ENCODE peak calls at places on chromosomes 6 and 20, in seven cellular contexts. One of them, this sample, is unnamed.

GRCh38 chr6:42727084-42727601 is 4.7 kb upstream of the PRPH2 start:
- DNase-seq in GM23338: peak
- DNase-seq in neural progenitor cell: no peak
- DNase-seq in AG04450: no peak
- DNase-seq in psoas muscle: peak
- DNase-seq in foreskin fibroblast: no peak
- DNase-seq in fibroblast of the aortic adventitia: no peak
- DNase-seq in this sample: no peak

GRCh38 chr20:23435675-23436539 is 3.6 kb upstream of the CSTL1 start:
- DNase-seq in GM23338: no peak
- DNase-seq in neural progenitor cell: no peak
- DNase-seq in AG04450: no peak
- DNase-seq in psoas muscle: no peak
- DNase-seq in foreskin fibroblast: no peak
- DNase-seq in fibroblast of the aortic adventitia: no peak
- DNase-seq in this sample: peak

GRCh38 chr20:18436847-18437246 is 30.0 kb downstream of the DZANK1 start:
- DNase-seq in GM23338: no peak
- DNase-seq in neural progenitor cell: no peak
- DNase-seq in AG04450: no peak
- DNase-seq in psoas muscle: no peak
- DNase-seq in foreskin fibroblast: no peak
- DNase-seq in fibroblast of the aortic adventitia: no peak
- DNase-seq in this sample: no peak

GRCh38 chr6:72553531-72554202 is 68.2 kb upstream of the KCNQ5 start:
- DNase-seq in GM23338: peak
- DNase-seq in neural progenitor cell: no peak
- DNase-seq in AG04450: peak
- DNase-seq in psoas muscle: no peak
- DNase-seq in foreskin fibroblast: peak
- DNase-seq in fibroblast of the aortic adventitia: peak
- DNase-seq in this sample: peak

GRCh38 chr20:460707-461106 is 1.6 kb downstream of the TBC1D20 start:
- DNase-seq in GM23338: no peak
- DNase-seq in neural progenitor cell: no peak
- DNase-seq in AG04450: no peak
- DNase-seq in psoas muscle: no peak
- DNase-seq in foreskin fibroblast: peak
- DNase-seq in fibroblast of the aortic adventitia: peak
- DNase-seq in this sample: peak

GRCh38 chr6:141316236-141316635 is 816.5 kb upstream of the GJE1 start:
- DNase-seq in GM23338: no peak
- DNase-seq in neural progenitor cell: no peak
- DNase-seq in AG04450: no peak
- DNase-seq in psoas muscle: no peak
- DNase-seq in foreskin fibroblast: no peak
- DNase-seq in fibroblast of the aortic adventitia: no peak
- DNase-seq in this sample: no peak

GRCh38 chr6:33416386-33417126 is 1.4 kb downstream of the CUTA start:
- DNase-seq in GM23338: no peak
- DNase-seq in neural progenitor cell: no peak
- DNase-seq in AG04450: no peak
- DNase-seq in psoas muscle: no peak
- DNase-seq in foreskin fibroblast: no peak
- DNase-seq in fibroblast of the aortic adventitia: no peak
- DNase-seq in this sample: no peak

GRCh38 chr6:2448826-2449571 is 203.6 kb upstream of the GMDS start:
- DNase-seq in GM23338: peak
- DNase-seq in neural progenitor cell: peak
- DNase-seq in AG04450: peak
- DNase-seq in psoas muscle: no peak
- DNase-seq in foreskin fibroblast: peak
- DNase-seq in fibroblast of the aortic adventitia: peak
- DNase-seq in this sample: peak

GRCh38 chr20:9200620-9201019 is 131.7 kb downstream of the PLCB4 start:
- DNase-seq in GM23338: no peak
- DNase-seq in neural progenitor cell: no peak
- DNase-seq in AG04450: no peak
- DNase-seq in psoas muscle: no peak
- DNase-seq in foreskin fibroblast: peak
- DNase-seq in fibroblast of the aortic adventitia: peak
- DNase-seq in this sample: peak

GRCh38 chr20:57867181-57867803 is 157.5 kb upstream of the PMEPA1 start:
- DNase-seq in GM23338: no peak
- DNase-seq in neural progenitor cell: no peak
- DNase-seq in AG04450: no peak
- DNase-seq in psoas muscle: no peak
- DNase-seq in foreskin fibroblast: no peak
- DNase-seq in fibroblast of the aortic adventitia: no peak
- DNase-seq in this sample: no peak

GRCh38 chr20:51612896-51613295 is 70.4 kb upstream of the NFATC2 start:
- DNase-seq in GM23338: no peak
- DNase-seq in neural progenitor cell: no peak
- DNase-seq in AG04450: no peak
- DNase-seq in psoas muscle: no peak
- DNase-seq in foreskin fibroblast: no peak
- DNase-seq in fibroblast of the aortic adventitia: no peak
- DNase-seq in this sample: no peak

GRCh38 chr6:70310063-70310694 is 7.3 kb upstream of the COL9A1 start:
- DNase-seq in GM23338: peak
- DNase-seq in neural progenitor cell: peak
- DNase-seq in AG04450: no peak
- DNase-seq in psoas muscle: no peak
- DNase-seq in foreskin fibroblast: peak
- DNase-seq in fibroblast of the aortic adventitia: peak
- DNase-seq in this sample: peak

GRCh38 chr6:64050586-64050985 is 415.0 kb downstream of the PHF3 start:
- DNase-seq in GM23338: no peak
- DNase-seq in neural progenitor cell: no peak
- DNase-seq in AG04450: no peak
- DNase-seq in psoas muscle: no peak
- DNase-seq in foreskin fibroblast: no peak
- DNase-seq in fibroblast of the aortic adventitia: no peak
- DNase-seq in this sample: no peak

GRCh38 chr6:147970970-147971369 is 371.7 kb upstream of the SASH1 start:
- DNase-seq in GM23338: peak
- DNase-seq in neural progenitor cell: peak
- DNase-seq in AG04450: no peak
- DNase-seq in psoas muscle: no peak
- DNase-seq in foreskin fibroblast: no peak
- DNase-seq in fibroblast of the aortic adventitia: no peak
- DNase-seq in this sample: peak

GRCh38 chr6:109076421-109076820 is 18.2 kb downstream of the SESN1 start:
- DNase-seq in GM23338: no peak
- DNase-seq in neural progenitor cell: no peak
- DNase-seq in AG04450: no peak
- DNase-seq in psoas muscle: no peak
- DNase-seq in foreskin fibroblast: peak
- DNase-seq in fibroblast of the aortic adventitia: no peak
- DNase-seq in this sample: no peak

DNA sequence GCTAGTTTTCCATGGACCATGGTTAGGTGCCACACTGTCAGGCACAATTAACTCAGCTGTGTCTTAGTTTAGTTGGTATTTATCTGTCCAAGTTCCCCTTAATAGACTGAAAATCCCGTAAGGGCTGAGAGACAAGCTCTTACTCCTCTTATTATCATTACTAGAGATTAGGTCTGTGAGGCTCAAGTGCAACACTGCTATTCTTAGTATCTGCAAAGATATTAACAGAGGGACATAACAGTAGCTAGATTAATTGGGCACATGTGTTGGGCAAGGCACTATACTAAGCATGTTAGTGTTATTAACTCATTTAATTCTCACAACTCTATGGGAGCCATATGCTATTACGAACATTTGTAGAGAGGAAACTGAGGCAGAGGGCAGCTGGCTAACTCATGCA is 137.3 kb downstream of the VEGFA start:
- DNase-seq in GM23338: no peak
- DNase-seq in neural progenitor cell: no peak
- DNase-seq in AG04450: no peak
- DNase-seq in psoas muscle: no peak
- DNase-seq in foreskin fibroblast: no peak
- DNase-seq in fibroblast of the aortic adventitia: no peak
- DNase-seq in this sample: no peak
- H3K4me3 ChIP-seq in GM23338: no peak
- H3K4me3 ChIP-seq in neural progenitor cell: no peak
- H3K4me3 ChIP-seq in AG04450: no peak
- H3K4me3 ChIP-seq in psoas muscle: no peak
- H3K4me3 ChIP-seq in foreskin fibroblast: no peak
- H3K4me3 ChIP-seq in fibroblast of the aortic adventitia: no peak
- H3K4me3 ChIP-seq in this sample: no peak

DNA sequence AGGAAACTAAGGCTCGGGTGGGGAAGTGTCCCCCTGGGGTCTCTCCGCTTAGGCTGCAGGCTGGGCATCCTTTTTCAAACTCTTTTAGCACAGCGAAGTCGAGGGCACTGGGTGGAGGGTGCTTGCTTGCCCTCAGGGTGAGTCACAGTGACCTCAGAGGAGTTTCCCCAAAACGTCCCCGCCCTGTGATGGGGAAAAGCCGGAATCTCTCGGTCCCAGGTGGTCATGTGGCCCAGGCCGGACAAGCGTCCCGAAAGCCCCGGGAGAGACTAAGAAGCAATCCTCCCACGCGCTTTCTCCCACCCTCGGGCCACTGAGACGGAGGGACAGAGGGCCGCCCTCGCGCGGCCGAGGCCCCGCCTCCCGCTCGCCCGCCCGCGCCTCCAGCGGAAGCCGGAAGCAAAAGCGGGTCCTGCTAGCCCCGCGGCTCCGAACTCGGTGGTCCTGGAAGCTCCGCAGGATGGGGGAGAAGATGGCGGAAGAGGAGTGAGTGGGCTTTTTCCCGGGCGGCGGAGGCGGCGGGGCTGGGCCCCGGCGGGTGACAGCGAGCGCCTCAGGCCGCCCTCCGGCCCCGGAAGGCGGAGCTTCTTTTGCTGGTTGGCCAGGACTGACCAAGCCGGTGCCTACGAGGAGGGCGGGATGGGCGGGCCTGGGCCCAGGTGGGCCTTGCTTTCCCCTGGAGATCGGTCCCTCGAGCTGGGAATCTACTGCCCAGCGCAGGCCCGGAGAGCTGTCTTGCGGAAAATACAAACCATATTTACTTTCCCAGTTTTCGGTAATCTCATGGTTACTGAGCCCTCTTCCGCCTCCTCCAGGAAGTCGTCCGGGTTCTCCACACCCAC is at the start of gene SLC9A8:
- DNase-seq in GM23338: peak
- DNase-seq in neural progenitor cell: peak
- DNase-seq in AG04450: no peak
- DNase-seq in psoas muscle: peak
- DNase-seq in foreskin fibroblast: peak
- DNase-seq in fibroblast of the aortic adventitia: peak
- DNase-seq in this sample: peak
- TF ChIP-seq CTCF in GM23338: no peak
- TF ChIP-seq CTCF in neural progenitor cell: peak
- TF ChIP-seq CTCF in AG04450: peak
- TF ChIP-seq CTCF in psoas muscle: peak
- TF ChIP-seq CTCF in foreskin fibroblast: peak
- TF ChIP-seq CTCF in fibroblast of the aortic adventitia: peak
- TF ChIP-seq CTCF in this sample: peak

GRCh38 chr20:21523895-21524294 is 10.0 kb upstream of the NKX2-2 start:
- DNase-seq in GM23338: no peak
- DNase-seq in neural progenitor cell: no peak
- DNase-seq in AG04450: no peak
- DNase-seq in psoas muscle: no peak
- DNase-seq in foreskin fibroblast: no peak
- DNase-seq in fibroblast of the aortic adventitia: no peak
- DNase-seq in this sample: no peak
- H3K4me3 ChIP-seq in GM23338: peak
- H3K4me3 ChIP-seq in neural progenitor cell: no peak
- H3K4me3 ChIP-seq in AG04450: no peak
- H3K4me3 ChIP-seq in psoas muscle: no peak
- H3K4me3 ChIP-seq in foreskin fibroblast: no peak
- H3K4me3 ChIP-seq in fibroblast of the aortic adventitia: no peak
- H3K4me3 ChIP-seq in this sample: no peak

GRCh38 chr6:127120787-127121636 is 2.5 kb downstream of the RSPO3 start:
- DNase-seq in GM23338: peak
- DNase-seq in neural progenitor cell: peak
- DNase-seq in AG04450: peak
- DNase-seq in psoas muscle: peak
- DNase-seq in foreskin fibroblast: peak
- DNase-seq in fibroblast of the aortic adventitia: peak
- DNase-seq in this sample: peak
- TF ChIP-seq CTCF in GM23338: peak
- TF ChIP-seq CTCF in neural progenitor cell: peak
- TF ChIP-seq CTCF in AG04450: peak
- TF ChIP-seq CTCF in psoas muscle: peak
- TF ChIP-seq CTCF in foreskin fibroblast: peak
- TF ChIP-seq CTCF in fibroblast of the aortic adventitia: peak
- TF ChIP-seq CTCF in this sample: peak

This sample was measured in fibroblast of pulmonary artery.